ENCODE peak calls at places on chromosomes 1 and 21, in four cellular contexts. H is endothelial cell of umbilical vein, F is HepG2, P is K562. J is an unnamed sample.

GRCh38 chr1:116289219-116289618 is 83.8 kb upstream of the ATP1A1 start:
- DNase-seq in H (no peak), F (peak; percentile 75), P (no peak), J (no peak)

GRCh38 chr1:50605186-50605875 is 182.1 kb upstream of the DMRTA2 start:
- DNase-seq in H (peak; percentile 69), F (peak; percentile 56), P (peak; percentile 59), J (peak; percentile 19)

GRCh38 chr1:10105484-10105883 is 72.7 kb downstream of the UBE4B start:
- DNase-seq in H (no peak), F (no peak), P (no peak), J (no peak)

GRCh38 chr1:157773723-157774350 is 3.1 kb downstream of the FCRL2 start:
- DNase-seq in H (no peak), F (peak; percentile 3), P (peak; percentile 3), J (peak; percentile 2)

GRCh38 chr1:201042663-201043461 is 19.3 kb upstream of the KIF21B start:
- DNase-seq in H (peak; percentile 73), F (peak; percentile 29), P (peak; percentile 78), J (peak; percentile 67)

GRCh38 chr1:2046225-2046917 is 3.8 kb upstream of the PRKCZ start:
- DNase-seq in H (peak; percentile 21), F (peak; percentile 72), P (peak; percentile 83), J (peak; percentile 64)

GRCh38 chr21:38921511-38922215 is 115.9 kb downstream of the ETS2 start:
- DNase-seq in H (no peak), F (no peak), P (no peak), J (no peak)

GRCh38 chr1:34113887-34114286 is 51.1 kb downstream of the CSMD2 start:
- DNase-seq in H (no peak), F (peak; percentile 10), P (peak; percentile 15), J (peak; percentile 9)

GRCh38 chr1:94385354-94385947 is 32.7 kb upstream of the ABCD3 start:
- DNase-seq in H (no peak), F (peak; percentile 20), P (no peak), J (no peak)

GRCh38 chr1:84163123-84164038 is 19.3 kb downstream of the PRKACB start:
- DNase-seq in H (no peak), F (no peak), P (no peak), J (no peak)

GRCh38 chr1:201877877-201878339 is 10.8 kb upstream of the SHISA4 start:
- DNase-seq in H (peak; percentile 64), F (peak; percentile 40), P (peak; percentile 73), J (peak; percentile 57)

GRCh38 chr1:193335797-193336428 is 149.5 kb upstream of the B3GALT2 start:
- DNase-seq in H (peak; percentile 21), F (no peak), P (no peak), J (no peak)

GRCh38 chr1:92832537-92833160 is 809 bp downstream of the RPL5 start:
- DNase-seq in H (peak; percentile 22), F (no peak), P (no peak), J (no peak)

GRCh38 chr1:151313501-151313900 is 13.7 kb downstream of the PI4KB start:
- DNase-seq in H (no peak), F (no peak), P (no peak), J (no peak)

GRCh38 chr1:182889997-182890396 is 50.9 kb downstream of the DHX9 start:
- DNase-seq in H (no peak), F (no peak), P (peak; percentile 16), J (no peak)

GRCh38 chr1:78007677-78008341 is 3.1 kb downstream of the DNAJB4 start:
- DNase-seq in H (peak; percentile 52), F (no peak), P (peak; percentile 63), J (no peak)

GRCh38 chr1:203039609-203040517 is 13.6 kb downstream of the PPFIA4 start:
- DNase-seq in H (no peak), F (no peak), P (peak; percentile 50), J (no peak)

GRCh38 chr1:32953495-32953894 is 11.1 kb downstream of the RNF19B start:
- DNase-seq in H (peak; percentile 91), F (no peak), P (no peak), J (no peak)

GRCh38 chr1:64228181-64228957 is 24.9 kb downstream of the UBE2U start:
- DNase-seq in H (no peak), F (no peak), P (no peak), J (no peak)

GRCh38 chr1:95017775-95018174 is 55.0 kb downstream of the ALG14 start:
- DNase-seq in H (no peak), F (no peak), P (no peak), J (no peak)

GRCh38 chr21:40760811-40761210 is 86.1 kb downstream of the DSCAM start:
- DNase-seq in H (no peak), F (no peak), P (no peak), J (no peak)
- TF ChIP-seq MYC in H (no peak), F (no peak), P (no peak), J (no peak)

GRCh38 chr1:156489166-156489934 is 11.2 kb downstream of the MEF2D start:
- DNase-seq in H (no peak), F (no peak), P (peak; percentile 68), J (no peak)
- H3K4me1 ChIP-seq in H (peaks cover 21% of the 10 kb centered on the region), F (no peaks in the 10 kb centered on the region), P (peaks cover 58% of the 10 kb centered on the region), J (peaks cover 64% of the 10 kb centered on the region)

GRCh38 chr1:108034396-108034795 is 69.4 kb upstream of the VAV3 start:
- DNase-seq in H (no peak), F (no peak), P (no peak), J (no peak)
- TF ChIP-seq MYC in H (no peak), F (no peak), P (no peak), J (no peak)

GRCh38 chr1:111164151-111164550 is 24.1 kb downstream of the CEPT1 start:
- DNase-seq in H (no peak), F (no peak), P (no peak), J (no peak)
- H3K4me1 ChIP-seq in H (no peaks in the 10 kb centered on the region), F (no peaks in the 10 kb centered on the region), P (no peaks in the 10 kb centered on the region), J (no peaks in the 10 kb centered on the region)

DNA sequence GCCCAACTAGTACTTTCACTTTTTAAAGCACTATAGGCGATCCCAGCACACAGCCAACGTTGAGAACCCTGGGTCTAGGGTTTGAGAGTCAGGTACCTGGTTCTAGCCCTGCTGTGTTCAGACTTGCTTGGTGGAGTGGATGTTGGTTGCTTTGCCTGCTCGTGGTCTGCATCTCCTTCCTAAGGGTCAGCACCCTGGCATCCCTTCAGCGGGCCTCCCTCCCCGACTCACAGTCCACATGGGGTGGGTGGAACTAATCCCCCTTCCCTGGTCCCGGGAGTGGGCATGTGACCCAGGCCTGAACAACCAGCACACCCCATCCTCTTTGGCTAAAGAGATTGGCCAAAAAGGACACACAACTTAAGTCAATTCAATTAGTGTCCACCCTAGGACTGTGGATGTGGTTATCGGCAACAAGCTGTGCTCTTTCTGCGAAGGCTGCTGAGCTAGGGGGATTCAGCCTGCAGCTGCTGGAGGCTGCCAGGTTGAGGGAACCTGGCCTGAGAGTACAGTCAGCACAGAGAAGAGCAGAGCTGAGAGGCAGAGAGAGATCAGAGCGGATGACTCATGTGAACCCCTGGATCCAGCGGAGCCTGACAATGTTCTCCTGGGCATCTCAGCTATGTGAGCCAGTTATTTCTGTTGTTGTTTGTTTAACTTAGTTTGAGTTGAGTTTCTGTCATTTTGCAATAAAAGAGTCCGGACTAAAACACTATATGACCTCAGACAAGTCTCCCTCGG is 138.9 kb downstream of the ACTL8 start:
- DNase-seq in H (no peak), F (no peak), P (no peak), J (no peak)
- TF ChIP-seq MYC in H (no peak), F (no peak), P (no peak), J (no peak)

J was measured in A549.